ENCODE peak calls at places on chromosomes 5 and 9, in eight cellular contexts. O is progenitor cell of endocrine pancreas; E is posterior cingulate gyrus; D is brain pericyte; V is germinal center; N is neural crest cell; G is activated CD4-positive, alpha-beta T cell treated with anti-CD3 and anti-CD28 coated beads for 24 hours; J is SW 1271. C is an unnamed sample.

GRCh38 chr9:123426406-123426805 is 70.4 kb downstream of the CRB2 start:
- DNase-seq in O (no peak), E (no peak), D (no peak), V (peak), N (no peak), G (no peak), J (no peak), C (no peak)

GRCh38 chr5:157564149-157564711 is 11.3 kb downstream of the ADAM19 start:
- DNase-seq in O (no peak), E (no peak), D (no peak), V (no peak), N (peak), G (no peak), J (no peak), C (no peak)

GRCh38 chr9:87829756-87830155 is 52.9 kb upstream of the SPATA31E1 start:
- DNase-seq in O (no peak), E (no peak), D (peak), V (no peak), N (no peak), G (no peak), J (no peak), C (peak)

GRCh38 chr9:91166796-91167366 is 194.8 kb downstream of the AUH start:
- DNase-seq in O (no peak), E (no peak), D (no peak), V (no peak), N (no peak), G (no peak), J (no peak), C (no peak)

GRCh38 chr5:57412010-57412409 is 70.6 kb downstream of the ACTBL2 start:
- DNase-seq in O (no peak), E (no peak), D (no peak), V (no peak), N (no peak), G (no peak), J (no peak), C (no peak)

GRCh38 chr5:443239-444151 is 519 bp downstream of the EXOC3 start:
- DNase-seq in O (no peak), E (no peak), D (no peak), V (no peak), N (no peak), G (no peak), J (no peak), C (no peak)

GRCh38 chr5:81398741-81399140 is 4.8 kb upstream of the ACOT12 start:
- DNase-seq in O (no peak), E (no peak), D (no peak), V (no peak), N (no peak), G (no peak), J (no peak), C (no peak)

GRCh38 chr9:26112724-26113123 is 434.5 kb upstream of the TUSC1 start:
- DNase-seq in O (no peak), E (no peak), D (no peak), V (no peak), N (no peak), G (no peak), J (no peak), C (no peak)

GRCh38 chr5:79020861-79021561 is 35.9 kb upstream of the ARSB start:
- DNase-seq in O (peak), E (peak), D (peak), V (peak), N (peak), G (peak), J (peak), C (peak)

GRCh38 chr9:95556521-95556920 is 39.8 kb upstream of the PTCH1 start:
- DNase-seq in O (no peak), E (no peak), D (no peak), V (no peak), N (no peak), G (no peak), J (no peak), C (no peak)

GRCh38 chr5:172361566-172362238 is 78.1 kb upstream of the UBTD2 start:
- DNase-seq in O (no peak), E (no peak), D (no peak), V (no peak), N (no peak), G (no peak), J (peak), C (no peak)

GRCh38 chr9:115034801-115035200 is 83.2 kb downstream of the TNC start:
- DNase-seq in O (no peak), E (no peak), D (no peak), V (no peak), N (no peak), G (no peak), J (no peak), C (no peak)

GRCh38 chr5:141326088-141326854 is 4.0 kb upstream of the PCDHGA1 start:
- DNase-seq in O (no peak), E (peak), D (no peak), V (peak), N (no peak), G (peak), J (no peak), C (no peak)

GRCh38 chr9:131873891-131874440 is 134.1 kb upstream of the RAPGEF1 start:
- DNase-seq in O (no peak), E (no peak), D (no peak), V (no peak), N (no peak), G (no peak), J (no peak), C (no peak)

GRCh38 chr5:91221917-91222316 is 161.2 kb downstream of the ARRDC3 start:
- DNase-seq in O (no peak), E (no peak), D (no peak), V (no peak), N (no peak), G (no peak), J (no peak), C (no peak)